ENCODE peak calls at places on chromosome 11, in six cellular contexts. N, Z, F, D, V and O are unnamed samples.

GRCh38 chr11:98736813-98737212 is 283.9 kb upstream of the CNTN5 start:
- DNase-seq in N (no peak), Z (no peak), F (no peak), D (no peak), V (no peak), O (no peak)

GRCh38 chr11:130115218-130115617 is 44.4 kb upstream of the ST14 start:
- DNase-seq in N (no peak), Z (peak), F (no peak), D (no peak), V (peak), O (peak)

GRCh38 chr11:101706541-101706940 is 122.7 kb upstream of the TRPC6 start:
- DNase-seq in N (no peak), Z (peak), F (no peak), D (no peak), V (peak), O (peak)

GRCh38 chr11:130452941-130453340 is 4.5 kb downstream of the ADAMTS15 start:
- DNase-seq in N (peak), Z (no peak), F (no peak), D (peak), V (no peak), O (no peak)

GRCh38 chr11:15194671-15195415 is 80.1 kb downstream of the INSC start:
- DNase-seq in N (no peak), Z (peak), F (no peak), D (no peak), V (no peak), O (peak)

GRCh38 chr11:59197990-59198389 is 14.7 kb downstream of the MPEG1 start:
- DNase-seq in N (peak), Z (peak), F (peak), D (no peak), V (peak), O (no peak)

GRCh38 chr11:103676413-103676812 is 360.0 kb upstream of the DDI1 start:
- DNase-seq in N (no peak), Z (no peak), F (no peak), D (no peak), V (peak), O (no peak)

GRCh38 chr11:16070573-16070972 is 285.8 kb downstream of the SOX6 start:
- DNase-seq in N (no peak), Z (no peak), F (no peak), D (no peak), V (no peak), O (no peak)

GRCh38 chr11:74255741-74256369 is 55.6 kb downstream of the P4HA3 start:
- DNase-seq in N (peak), Z (peak), F (peak), D (peak), V (peak), O (peak)

GRCh38 chr11:34313099-34313517 is 44.7 kb downstream of the ABTB2 start:
- DNase-seq in N (peak), Z (no peak), F (no peak), D (peak), V (peak), O (no peak)

GRCh38 chr11:65498042-65498726 is 661 bp upstream of the MALAT1 start:
- DNase-seq in N (no peak), Z (no peak), F (no peak), D (peak), V (peak), O (peak)

GRCh38 chr11:40306938-40307548 is 1152.4 kb downstream of the LRRC4C start:
- DNase-seq in N (no peak), Z (peak), F (no peak), D (peak), V (peak), O (peak)

GRCh38 chr11:85590848-85591483 is 36.2 kb downstream of the DLG2 start:
- DNase-seq in N (no peak), Z (peak), F (no peak), D (peak), V (peak), O (peak)

GRCh38 chr11:108216988-108217387 is 5.5 kb downstream of the NPAT start:
- DNase-seq in N (no peak), Z (no peak), F (no peak), D (peak), V (no peak), O (peak)

GRCh38 chr11:60625262-60625661 is 74.2 kb upstream of the MS4A8 start:
- DNase-seq in N (no peak), Z (peak), F (peak), D (peak), V (peak), O (peak)

GRCh38 chr11:85752201-85752889 is 58.6 kb downstream of the SYTL2 start:
- DNase-seq in N (no peak), Z (no peak), F (no peak), D (no peak), V (no peak), O (no peak)

GRCh38 chr11:75476716-75477613 is 44.0 kb upstream of the KLHL35 start:
- DNase-seq in N (peak), Z (no peak), F (peak), D (no peak), V (no peak), O (no peak)

GRCh38 chr11:102276302-102277182 is 40.7 kb upstream of the BIRC3 start:
- DNase-seq in N (no peak), Z (peak), F (no peak), D (no peak), V (peak), O (peak)

GRCh38 chr11:20353829-20354434 is 9.6 kb upstream of the HTATIP2 start:
- DNase-seq in N (no peak), Z (peak), F (no peak), D (peak), V (peak), O (peak)
- H3K4me3 ChIP-seq in N (no peak), Z (no peak), F (no peak), D (no peak), V (no peak), O (no peak)

GRCh38 chr11:17478064-17478463 is 1.4 kb upstream of the ABCC8 start:
- DNase-seq in N (no peak), Z (no peak), F (no peak), D (no peak), V (no peak), O (no peak)

GRCh38 chr11:17483505-17483904 is 6.9 kb upstream of the ABCC8 start:
- DNase-seq in N (no peak), Z (no peak), F (no peak), D (no peak), V (no peak), O (no peak)

GRCh38 chr11:17477361-17477760 is 716 bp upstream of the ABCC8 start:
- DNase-seq in N (no peak), Z (no peak), F (no peak), D (no peak), V (no peak), O (no peak)

GRCh38 chr11:17479284-17480214 is 2.9 kb upstream of the ABCC8 start:
- DNase-seq in N (no peak), Z (peak), F (no peak), D (no peak), V (no peak), O (no peak)

DNA sequence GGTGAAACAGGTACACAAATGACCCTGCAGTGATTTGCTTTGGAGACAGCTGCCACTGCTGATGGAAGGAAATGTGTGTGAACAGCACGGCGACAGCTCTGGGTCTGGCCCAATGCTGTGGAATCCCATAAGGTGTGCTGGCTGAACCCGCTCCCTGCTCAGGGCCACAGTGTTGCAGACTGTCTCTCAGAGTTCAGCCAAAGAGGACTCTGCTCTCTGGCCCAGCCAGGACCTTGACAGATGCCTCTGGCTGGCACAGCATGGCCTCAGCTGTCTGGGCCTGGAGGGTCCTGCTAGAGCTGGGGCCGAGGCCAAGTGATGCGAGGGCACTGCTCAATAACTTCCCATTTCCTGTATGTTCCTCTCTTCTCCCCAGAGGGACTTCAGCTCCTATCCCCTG is 5.3 kb upstream of the ABCC8 start:
- DNase-seq in N (no peak), Z (no peak), F (no peak), D (no peak), V (no peak), O (no peak)
- TF ChIP-seq CTCF in N (no peak), Z (no peak), F (no peak), D (no peak), V (no peak), O (no peak)

GRCh38 chr11:6420677-6421076 is 1.8 kb upstream of the APBB1 start:
- DNase-seq in N (no peak), Z (no peak), F (no peak), D (no peak), V (no peak), O (no peak)

GRCh38 chr11:6414874-6415328 is 4.0 kb downstream of the APBB1 start:
- DNase-seq in N (no peak), Z (no peak), F (no peak), D (peak), V (no peak), O (no peak)

GRCh38 chr11:6418958-6419611 is at the start of gene APBB1:
- DNase-seq in N (peak), Z (peak), F (peak), D (no peak), V (peak), O (peak)

GRCh38 chr11:6413791-6414231 is 5.1 kb downstream of the APBB1 start:
- DNase-seq in N (no peak), Z (no peak), F (no peak), D (no peak), V (peak), O (no peak)

DNA sequence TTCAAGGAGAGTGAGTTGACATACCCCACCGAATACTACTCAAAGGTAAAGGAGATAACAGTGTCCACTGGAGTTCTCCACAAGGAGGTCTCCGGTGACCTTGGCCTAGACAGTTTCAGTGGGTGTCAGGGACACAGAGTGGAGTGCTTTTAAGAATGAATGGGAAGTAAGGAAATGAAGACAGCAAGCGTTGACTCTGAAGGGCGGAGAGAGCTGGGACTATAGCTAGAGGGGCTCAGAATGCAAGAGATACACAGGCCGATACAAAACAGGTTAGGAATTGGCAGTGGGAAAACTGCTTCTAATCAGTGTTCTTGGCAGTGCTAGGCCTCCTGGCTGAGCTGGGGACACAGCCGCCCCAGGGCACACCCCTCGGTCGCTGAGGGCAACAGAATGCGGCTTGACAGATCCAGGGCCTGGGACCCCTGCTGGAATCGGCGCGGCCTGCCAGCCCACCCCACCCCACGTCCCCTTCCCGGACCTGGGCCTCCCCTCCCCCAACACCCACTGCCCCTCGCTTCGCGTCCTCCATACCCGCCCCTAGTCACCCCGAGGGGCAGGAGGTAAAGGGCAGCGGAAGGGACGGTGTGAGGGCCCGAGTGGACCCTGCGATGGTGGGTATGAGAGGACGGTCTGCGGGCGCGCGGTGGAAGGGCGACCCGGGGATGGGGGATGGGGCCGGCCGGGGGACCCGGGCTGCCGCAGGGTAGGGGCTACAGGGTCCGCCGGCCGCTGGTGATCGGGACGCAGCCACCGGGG is 516 bp downstream of the APBB1 start:
- DNase-seq in N (peak), Z (no peak), F (no peak), D (no peak), V (no peak), O (no peak)
- H3K4me3 ChIP-seq in N (peak), Z (peak), F (peak), D (no peak), V (peak), O (peak)

DNA sequence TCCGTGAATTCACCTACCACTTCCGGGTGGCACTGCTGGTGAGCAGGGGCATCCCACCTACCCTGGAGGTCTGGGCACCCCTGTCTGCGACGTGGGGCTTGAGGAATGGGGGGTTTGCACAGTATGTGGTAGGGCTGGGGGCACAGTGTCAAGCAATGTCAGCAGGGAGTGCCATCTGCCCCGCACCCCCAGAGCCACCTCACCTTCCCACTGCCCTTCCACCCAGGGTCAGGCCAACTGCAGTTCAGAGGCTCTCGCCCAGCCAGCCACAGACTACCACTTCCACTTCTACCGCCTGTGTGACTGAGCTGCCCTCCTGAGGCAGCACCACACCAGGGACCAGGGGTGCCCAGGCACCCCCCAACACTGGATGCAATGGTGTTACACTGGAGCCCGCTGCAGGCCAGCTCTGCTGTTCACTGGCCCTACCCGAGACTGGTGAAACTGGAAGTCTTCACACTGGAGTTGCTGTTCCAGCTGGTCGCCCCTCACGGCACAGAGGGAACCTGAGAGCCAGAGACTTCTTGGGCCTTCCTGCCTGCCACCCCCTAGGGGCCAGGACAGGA is 6.5 kb downstream of the TMEM258 start:
- DNase-seq in N (no peak), Z (no peak), F (no peak), D (no peak), V (no peak), O (no peak)
- TF ChIP-seq CTCF in N (no peak), Z (no peak), F (no peak), D (no peak), V (no peak), O (no peak)

GRCh38 chr11:57752954-57753353 is 1.3 kb upstream of the BTBD18 start:
- DNase-seq in N (no peak), Z (no peak), F (no peak), D (no peak), V (no peak), O (no peak)

GRCh38 chr11:57746920-57747319 is 4.7 kb downstream of the BTBD18 start:
- DNase-seq in N (no peak), Z (no peak), F (no peak), D (no peak), V (no peak), O (no peak)

DNA sequence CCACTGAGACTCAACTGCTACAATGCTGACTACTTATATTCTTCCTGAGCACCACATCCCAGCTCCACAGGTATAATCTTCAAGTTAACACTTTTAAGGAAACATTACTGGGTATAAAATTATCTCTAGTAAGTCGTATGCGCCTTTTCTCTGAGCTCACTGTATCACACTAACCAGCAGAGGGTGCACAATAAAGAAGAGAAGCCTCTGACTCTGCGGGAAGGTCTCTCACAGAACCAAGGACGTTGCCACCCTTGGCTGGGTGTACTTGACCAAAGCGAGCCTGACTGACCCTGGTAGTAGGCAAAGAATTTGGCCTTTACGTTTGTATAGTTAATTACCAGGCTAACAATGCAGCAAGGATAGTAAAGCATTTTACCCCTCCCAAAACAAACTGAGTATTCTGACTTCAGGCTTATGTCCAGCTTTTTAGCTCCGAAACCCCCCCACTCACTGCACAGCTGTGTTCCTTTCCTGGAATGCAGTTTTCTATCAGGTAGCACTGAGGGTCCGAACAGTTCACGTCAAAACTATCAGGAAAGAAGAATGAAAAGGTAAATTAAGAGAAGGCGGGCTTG is at the start of gene BTBD18:
- DNase-seq in N (peak), Z (peak), F (peak), D (peak), V (peak), O (peak)
- H3K4me3 ChIP-seq in N (no peak), Z (no peak), F (no peak), D (no peak), V (no peak), O (no peak)

GRCh38 chr11:6269994-6270393 is 10.4 kb downstream of the CCKBR start:
- DNase-seq in N (no peak), Z (no peak), F (no peak), D (peak), V (no peak), O (no peak)
- TF ChIP-seq CTCF in N (peak), Z (no peak), F (no peak), D (peak), V (peak), O (no peak)

GRCh38 chr11:67439321-67440228 is 2.1 kb upstream of the PTPRCAP start:
- DNase-seq in N (no peak), Z (peak), F (no peak), D (peak), V (peak), O (no peak)
- H3K4me3 ChIP-seq in N (peak), Z (no peak), F (no peak), D (peak), V (no peak), O (no peak)

GRCh38 chr11:35619754-35620640 is 1.7 kb downstream of the FJX1 start:
- DNase-seq in N (peak), Z (peak), F (no peak), D (no peak), V (no peak), O (no peak)
- TF ChIP-seq CTCF in N (no peak), Z (peak), F (no peak), D (no peak), V (peak), O (no peak)

DNA sequence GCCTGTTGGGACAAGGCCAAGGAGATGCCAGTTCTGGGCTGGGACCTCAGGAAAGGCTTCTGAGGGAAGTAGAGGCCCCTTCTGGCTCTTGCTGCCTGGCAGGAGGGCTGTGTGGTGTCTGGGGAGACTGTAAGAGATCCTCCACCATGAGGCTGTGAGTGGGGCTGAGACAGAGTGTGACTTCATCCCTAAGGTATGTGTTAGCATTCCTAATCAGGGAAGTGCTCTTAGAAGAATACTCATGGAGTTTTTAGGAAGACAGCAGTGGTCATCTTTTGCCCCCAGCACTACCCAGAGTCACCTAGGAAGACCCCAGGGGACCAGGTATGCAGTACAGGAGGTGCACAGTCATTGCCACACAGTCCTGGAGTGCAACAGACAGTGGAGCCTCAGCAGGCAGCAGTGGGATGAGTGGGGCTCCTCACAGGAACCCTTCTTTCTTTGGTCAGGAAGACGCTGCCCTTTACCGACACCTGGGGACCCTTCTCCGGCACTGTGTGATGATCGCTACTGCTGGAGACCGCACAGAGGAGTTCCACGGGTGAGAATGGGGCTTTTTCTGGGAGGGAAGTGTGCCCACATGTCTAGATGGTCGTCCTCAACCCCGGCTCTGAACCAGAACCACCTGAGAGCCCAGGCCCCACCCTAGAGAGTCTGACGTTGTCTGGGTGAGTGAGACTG is 2.8 kb downstream of the RIC8A start:
- DNase-seq in N (no peak), Z (peak), F (no peak), D (no peak), V (peak), O (peak)
- H3K4me3 ChIP-seq in N (no peak), Z (peak), F (no peak), D (peak), V (peak), O (peak)

GRCh38 chr11:128552783-128553661 is 34.3 kb downstream of the ETS1 start:
- DNase-seq in N (no peak), Z (peak), F (no peak), D (peak), V (peak), O (peak)

GRCh38 chr11:128553662-128554392 is 33.5 kb downstream of the ETS1 start:
- DNase-seq in N (peak), Z (peak), F (no peak), D (peak), V (no peak), O (peak)

GRCh38 chr11:128551641-128552335 is 35.6 kb downstream of the ETS1 start:
- DNase-seq in N (no peak), Z (no peak), F (no peak), D (no peak), V (no peak), O (peak)

GRCh38 chr11:128559496-128560103 is 27.8 kb downstream of the ETS1 start:
- DNase-seq in N (no peak), Z (no peak), F (no peak), D (no peak), V (no peak), O (peak)

GRCh38 chr11:128555606-128556005 is 31.8 kb downstream of the ETS1 start:
- DNase-seq in N (no peak), Z (no peak), F (no peak), D (no peak), V (peak), O (peak)
- TF ChIP-seq CTCF in N (peak), Z (peak), F (no peak), D (peak), V (peak), O (peak)